ENCODE peak calls at places on chromosomes 2 and 18, in four cellular contexts. W, Z, X and N are unnamed samples.
A peak's percentile ranks its signal among the peaks of the same experiment; 100 is the strongest.

GRCh38 chr2:60796573-60797509 is 40.8 kb downstream of the PAPOLG start:
- DNase-seq in X (no peak), Z (no peak), W (no peak), N (no peak)

GRCh38 chr2:36544638-36545338 is 53.2 kb downstream of the FEZ2 start:
- DNase-seq in W (no peak), Z (no peak), X (no peak), N (no peak)

GRCh38 chr2:15918761-15919356 is 21.5 kb upstream of the MYCN start:
- DNase-seq in W (no peak), X (no peak), Z (no peak), N (no peak)

GRCh38 chr2:17821535-17822451 is 5.5 kb downstream of the MSGN1 start:
- DNase-seq in W (no peak), Z (no peak), X (no peak), N (no peak)

GRCh38 chr2:176085120-176085788 is 1.5 kb upstream of the EVX2 start:
- DNase-seq in W (no peak), X (no peak), Z (peak; percentile 63), N (no peak)

GRCh38 chr2:241627675-241628074 is 9.3 kb downstream of the THAP4 start:
- DNase-seq in Z (no peak), W (no peak), X (no peak), N (no peak)

GRCh38 chr2:101277111-101277510 is 24.4 kb downstream of the CNOT11 start:
- DNase-seq in X (no peak), W (no peak), Z (no peak), N (no peak)

GRCh38 chr2:229378386-229378785 is 107.3 kb upstream of the PID1 start:
- DNase-seq in W (no peak), Z (no peak), X (no peak), N (no peak)

GRCh38 chr2:107411267-107411666 is 415.4 kb upstream of the RGPD4 start:
- DNase-seq in X (no peak), W (no peak), Z (no peak), N (no peak)

GRCh38 chr2:1766851-1767771 is 22.8 kb upstream of the PXDN start:
- DNase-seq in W (no peak), X (no peak), Z (no peak), N (no peak)

GRCh38 chr2:109231428-109231827 is 102.4 kb downstream of the SH3RF3 start:
- DNase-seq in W (no peak), X (no peak), Z (no peak), N (no peak)

GRCh38 chr18:77223653-77224052 is 26.0 kb upstream of the GALR1 start:
- DNase-seq in Z (no peak), W (no peak), X (no peak), N (no peak)

GRCh38 chr2:128026422-128027277 is 1.2 kb downstream of the SAP130 start:
- DNase-seq in W (no peak), X (no peak), Z (no peak), N (no peak)

GRCh38 chr2:98037666-98038339 is 42.1 kb upstream of the TMEM131 start:
- DNase-seq in Z (no peak), X (no peak), W (no peak), N (no peak)

GRCh38 chr2:21837561-21837960 is 713.8 kb downstream of the TDRD15 start:
- DNase-seq in W (no peak), Z (no peak), X (no peak), N (no peak)

GRCh38 chr18:58183226-58183625 is 139.2 kb downstream of the NEDD4L start:
- DNase-seq in Z (no peak), X (no peak), W (no peak), N (no peak)

GRCh38 chr2:112821142-112821541 is 15.4 kb downstream of the IL1B start:
- DNase-seq in W (peak; percentile 68), Z (no peak), X (no peak), N (no peak)

GRCh38 chr18:9475643-9476580 is 599 bp downstream of the RALBP1 start:
- DNase-seq in W (peak; percentile 34), Z (no peak), X (no peak), N (no peak)

GRCh38 chr2:84830095-84830494 is 50.8 kb downstream of the TRABD2A start:
- DNase-seq in W (no peak), X (peak; percentile 58), Z (no peak), N (no peak)

GRCh38 chr18:62485684-62486083 is 37.1 kb upstream of the ZCCHC2 start:
- DNase-seq in X (no peak), Z (no peak), W (no peak), N (no peak)

GRCh38 chr2:3588084-3588483 is 6.8 kb upstream of the COLEC11 start:
- DNase-seq in Z (no peak), W (no peak), X (no peak), N (no peak)

GRCh38 chr2:58535182-58535581 is 294.1 kb upstream of the FANCL start:
- DNase-seq in Z (peak; percentile 70), W (no peak), X (no peak), N (no peak)

GRCh38 chr2:31563273-31563839 is 17.4 kb downstream of the SRD5A2 start:
- DNase-seq in W (no peak), X (no peak), Z (no peak), N (no peak)

GRCh38 chr2:3487432-3487831 is 31.9 kb downstream of the ADI1 start:
- DNase-seq in X (peak; percentile 62), W (no peak), Z (no peak), N (no peak)

GRCh38 chr2:163752252-163752651 is 16.4 kb upstream of the FIGN start:
- DNase-seq in Z (no peak), X (no peak), W (no peak), N (no peak)

GRCh38 chr18:23619388-23619873 is 33.1 kb upstream of the NPC1 start:
- DNase-seq in X (peak; percentile 59), W (no peak), Z (no peak), N (no peak)

GRCh38 chr2:136065907-136066306 is 52.0 kb downstream of the CXCR4 start:
- DNase-seq in X (no peak), Z (no peak), W (no peak), N (no peak)

GRCh38 chr2:200618590-200619021 is 32.8 kb downstream of the AOX1 start:
- DNase-seq in Z (no peak), W (no peak), X (no peak), N (no peak)

GRCh38 chr2:209005371-209005770 is 418.5 kb upstream of the MAP2 start:
- DNase-seq in W (no peak), Z (no peak), X (no peak), N (no peak)

GRCh38 chr2:127094509-127095366 is 12.2 kb downstream of the BIN1 start:
- DNase-seq in X (peak; percentile 80), Z (no peak), W (no peak), N (no peak)

GRCh38 chr2:226725096-226725495 is 74.5 kb downstream of the IRS1 start:
- DNase-seq in W (no peak), Z (no peak), X (peak; percentile 41), N (no peak)

GRCh38 chr18:33369711-33370449 is 70.6 kb downstream of the CCDC178 start:
- DNase-seq in Z (peak; percentile 28), W (no peak), X (no peak), N (no peak)

GRCh38 chr2:37616674-37616999 is 54.8 kb downstream of the CDC42EP3 start:
- DNase-seq in X (no peak), W (no peak), Z (no peak), N (no peak)

GRCh38 chr2:218000137-218000536 is 2.7 kb downstream of the TNS1 start:
- DNase-seq in W (no peak), Z (no peak), X (no peak), N (no peak)

GRCh38 chr2:179302149-179302548 is 37.5 kb upstream of the SESTD1 start:
- DNase-seq in X (no peak), W (no peak), Z (no peak), N (no peak)

GRCh38 chr18:11791131-11791530 is 60.1 kb upstream of the CHMP1B start:
- DNase-seq in Z (no peak), W (no peak), X (no peak), N (no peak)